ENCODE peak calls at places on chromosomes 2 and 18, in seven cellular contexts. S is mesenchymal stem cell, U is H1, R is neuronal stem cell, N is H9, O is mesendoderm, H is trophoblast cell. X is an unnamed sample.

GRCh38 chr18:7793100-7793499 is 226.0 kb downstream of the PTPRM start:
- DNase-seq in U (no peak), N (no peak), O (no peak), R (no peak), H (no peak), S (no peak), X (no peak)

GRCh38 chr2:79219383-79219988 is 59.9 kb upstream of the REG3A start:
- DNase-seq in N (peak), R (peak), O (peak), S (peak), U (no peak), H (peak), X (peak)

GRCh38 chr2:118860506-118860905 is 13.1 kb upstream of the EN1 start:
- DNase-seq in H (no peak), S (no peak), R (no peak), U (no peak), N (no peak), O (peak), X (no peak)

GRCh38 chr18:56982756-56983155 is 164.1 kb upstream of the BOD1L2 start:
- DNase-seq in U (no peak), H (no peak), O (no peak), S (no peak), R (no peak), N (no peak), X (no peak)

GRCh38 chr2:115386465-115386864 is 944.0 kb downstream of the DPP10 start:
- DNase-seq in R (no peak), S (no peak), U (no peak), N (no peak), H (no peak), O (peak), X (no peak)

GRCh38 chr18:70227438-70227837 is 22.0 kb upstream of the RTTN start:
- DNase-seq in U (no peak), O (no peak), H (no peak), R (no peak), S (no peak), N (no peak), X (no peak)

GRCh38 chr2:172101707-172102158 is 967 bp downstream of the DLX2 start:
- DNase-seq in S (no peak), N (no peak), R (no peak), O (peak), H (no peak), U (no peak), X (no peak)

GRCh38 chr2:144183744-144184143 is 336.2 kb downstream of the ZEB2 start:
- DNase-seq in S (no peak), R (no peak), N (no peak), H (peak), O (peak), U (no peak), X (peak)

GRCh38 chr2:234098675-234099195 is 48.2 kb downstream of the SPP2 start:
- DNase-seq in H (no peak), S (no peak), N (no peak), R (no peak), O (no peak), U (no peak), X (no peak)

GRCh38 chr2:112924855-112925254 is 13.9 kb downstream of the IL37 start:
- DNase-seq in S (no peak), O (no peak), N (no peak), H (no peak), U (no peak), R (no peak), X (no peak)

GRCh38 chr2:120684691-120685402 is 50.8 kb upstream of the GLI2 start:
- DNase-seq in S (no peak), N (no peak), O (no peak), R (no peak), U (no peak), H (no peak), X (peak)

GRCh38 chr2:238997684-238998083 is 149.8 kb downstream of the TWIST2 start:
- DNase-seq in O (no peak), N (no peak), S (no peak), H (no peak), R (no peak), U (no peak), X (no peak)

GRCh38 chr18:77087391-77088141 is 45.0 kb downstream of the MBP start:
- DNase-seq in U (no peak), S (peak), R (peak), N (no peak), H (no peak), O (peak), X (no peak)

GRCh38 chr2:43452318-43452731 is 143.5 kb downstream of the THADA start:
- DNase-seq in N (no peak), H (no peak), U (no peak), R (no peak), O (no peak), S (no peak), X (no peak)

GRCh38 chr2:162007447-162008040 is 66.5 kb downstream of the DPP4 start:
- DNase-seq in H (no peak), O (no peak), U (no peak), S (peak), N (no peak), R (no peak), X (peak)

GRCh38 chr2:144606756-144607498 is 87.0 kb upstream of the ZEB2 start:
- DNase-seq in H (no peak), S (no peak), O (no peak), R (no peak), U (no peak), N (no peak), X (no peak)

GRCh38 chr2:67561411-67561965 is 164.4 kb downstream of the ETAA1 start:
- DNase-seq in O (no peak), U (no peak), N (no peak), R (no peak), H (peak), S (peak), X (peak)

GRCh38 chr2:208466920-208467298 is 60.3 kb downstream of the PTH2R start:
- DNase-seq in R (no peak), H (no peak), U (no peak), S (no peak), N (no peak), O (no peak), X (no peak)

GRCh38 chr2:45872211-45872610 is 220.7 kb downstream of the PRKCE start:
- DNase-seq in S (no peak), U (no peak), H (no peak), O (no peak), N (no peak), R (no peak), X (peak)

GRCh38 chr2:237550057-237550415 is 16.3 kb upstream of the PRLH start:
- DNase-seq in O (no peak), S (no peak), N (no peak), U (no peak), R (no peak), H (no peak), X (no peak)

GRCh38 chr2:47225061-47225783 is 70.1 kb upstream of the STPG4 start:
- DNase-seq in H (peak), R (no peak), S (peak), N (no peak), U (no peak), O (peak), X (peak)

GRCh38 chr18:31943895-31944816 is 1.2 kb upstream of the TRAPPC8 start:
- DNase-seq in N (no peak), U (no peak), S (no peak), H (no peak), R (no peak), O (peak), X (no peak)

GRCh38 chr2:229206548-229206947 is 64.5 kb downstream of the PID1 start:
- DNase-seq in U (no peak), R (no peak), N (no peak), O (no peak), H (no peak), S (no peak), X (no peak)

GRCh38 chr2:181904022-181904632 is 12.6 kb downstream of the ITPRID2 start:
- DNase-seq in S (peak), N (no peak), U (no peak), O (peak), R (peak), H (peak), X (peak)

GRCh38 chr2:105380432-105381118 is 18.3 kb downstream of the FHL2 start:
- DNase-seq in N (no peak), O (no peak), U (no peak), R (no peak), H (peak), S (peak), X (peak)

GRCh38 chr2:180006781-180007579 is at the start of gene CWC22:
- DNase-seq in N (peak), R (peak), S (peak), H (peak), U (no peak), O (peak), X (peak)

GRCh38 chr2:180015951-180016709 is 9.0 kb upstream of the CWC22 start:
- DNase-seq in U (no peak), R (no peak), O (no peak), S (no peak), H (peak), N (no peak), X (peak)

GRCh38 chr2:180012523-180012922 is 5.4 kb upstream of the CWC22 start:
- DNase-seq in U (no peak), S (peak), O (no peak), N (no peak), H (peak), R (no peak), X (peak)

GRCh38 chr2:180006236-180006635 is 861 bp downstream of the CWC22 start:
- DNase-seq in O (peak), H (no peak), S (no peak), U (no peak), R (no peak), N (no peak), X (no peak)

DNA sequence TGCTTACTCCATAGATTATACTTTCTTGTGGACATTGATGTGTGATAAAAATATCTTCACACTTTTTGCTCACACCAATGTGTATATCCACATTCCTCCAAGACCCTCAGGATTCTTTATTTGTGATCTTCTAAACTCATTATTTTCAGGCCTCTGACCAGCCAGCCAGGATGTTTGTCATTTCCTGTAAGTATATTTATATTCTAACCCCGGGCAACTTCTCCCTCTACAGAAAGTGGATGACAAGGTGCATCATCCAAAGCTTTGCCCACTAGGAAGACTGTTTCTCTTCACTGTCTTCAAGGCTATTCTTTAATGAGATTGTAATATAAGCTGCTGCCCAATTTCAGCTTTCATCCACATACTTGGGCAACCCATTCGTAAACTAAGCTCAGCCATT is 3.6 kb upstream of the CWC22 start:
- DNase-seq in R (no peak), U (no peak), N (no peak), H (no peak), O (no peak), S (no peak), X (no peak)
- H3K23ac ChIP-seq in R (no peak), U (no peak), N (no peak), H (no peak), O (no peak), S (no peak), X (no peak)

GRCh38 chr18:47500930-47501329 is 249.5 kb upstream of the SKOR2 start:
- DNase-seq in H (no peak), R (no peak), N (no peak), S (no peak), O (no peak), U (no peak), X (no peak)
- H3K23ac ChIP-seq in H (no peak), R (no peak), N (no peak), S (no peak), O (no peak), U (no peak), X (no peak)

DNA sequence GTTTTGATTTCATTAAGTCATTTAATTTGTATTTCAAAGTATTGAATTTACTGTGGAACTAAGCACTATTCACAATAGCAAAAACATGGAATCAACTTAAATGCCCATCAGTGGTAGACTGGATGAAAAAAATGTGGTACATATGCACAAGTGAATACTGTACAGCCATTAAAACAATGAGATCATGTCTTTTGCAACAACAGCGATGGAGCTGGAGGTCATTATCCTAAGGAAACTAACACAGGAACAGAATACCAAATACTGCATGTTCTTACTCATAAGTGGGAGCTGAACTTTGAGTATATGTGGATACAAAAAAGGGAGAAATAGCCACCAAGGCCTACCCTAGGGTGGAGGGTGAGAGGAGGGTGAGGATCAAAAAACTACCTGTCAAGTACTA is 164.4 kb downstream of the BABAM2 start:
- DNase-seq in O (no peak), N (no peak), R (no peak), U (no peak), H (no peak), S (no peak), X (peak)
- H3K23ac ChIP-seq in O (no peak), N (no peak), R (no peak), U (no peak), H (no peak), S (no peak), X (no peak)

DNA sequence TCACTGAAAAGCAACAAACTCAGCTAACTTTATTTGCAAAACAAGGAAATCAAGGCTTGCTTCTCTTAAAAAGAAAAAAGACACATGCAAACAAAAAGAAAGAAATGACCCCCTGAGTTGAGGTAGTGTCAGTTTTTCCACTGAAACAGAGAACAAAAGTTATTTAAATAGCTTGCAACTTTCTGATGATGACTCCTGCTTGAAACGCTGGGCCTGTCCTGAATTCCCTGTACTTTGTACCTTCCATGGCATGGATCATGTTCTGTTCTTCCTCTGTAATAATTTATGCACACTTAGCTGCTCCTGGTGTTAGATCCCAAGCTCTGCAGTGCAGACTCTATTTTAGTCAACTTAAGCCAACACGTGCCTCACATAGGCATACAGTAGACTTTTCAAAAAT is 84.0 kb downstream of the SKA1 start:
- DNase-seq in O (no peak), U (no peak), S (no peak), H (no peak), R (no peak), N (no peak), X (no peak)
- H3K23ac ChIP-seq in O (no peak), U (no peak), S (no peak), H (no peak), R (no peak), N (no peak), X (no peak)